ENCODE peak calls at places on chromosomes 16 and 17, in five cellular contexts. One of them, this sample, is unnamed. For H3K27me3 and H3K4me1, the result is how much of the 10 kb centered on the place peaks cover.

GRCh38 chr16:81711609-81712329 is 67.3 kb upstream of the PLCG2 start:
- DNase-seq in adrenal gland: peak
- DNase-seq in esophagus muscularis mucosa: no peak
- DNase-seq in left ventricle myocardium inferior: peak
- DNase-seq in gastrocnemius medialis: no peak
- DNase-seq in this sample: peak

GRCh38 chr16:50190292-50190691 is 37.2 kb downstream of the TENT4B start:
- DNase-seq in adrenal gland: no peak
- DNase-seq in left ventricle myocardium inferior: no peak
- DNase-seq in gastrocnemius medialis: no peak
- DNase-seq in esophagus muscularis mucosa: no peak
- DNase-seq in this sample: no peak

GRCh38 chr17:43627657-43628650 is 33.8 kb downstream of the MEOX1 start:
- DNase-seq in esophagus muscularis mucosa: no peak
- DNase-seq in left ventricle myocardium inferior: peak
- DNase-seq in gastrocnemius medialis: no peak
- DNase-seq in adrenal gland: no peak
- DNase-seq in this sample: no peak

GRCh38 chr17:4810696-4811289 is 3.8 kb downstream of the PLD2 start:
- DNase-seq in gastrocnemius medialis: no peak
- DNase-seq in esophagus muscularis mucosa: no peak
- DNase-seq in left ventricle myocardium inferior: peak
- DNase-seq in adrenal gland: no peak
- DNase-seq in this sample: no peak

GRCh38 chr17:67557052-67557845 is 160.5 kb upstream of the NOL11 start:
- DNase-seq in esophagus muscularis mucosa: no peak
- DNase-seq in gastrocnemius medialis: no peak
- DNase-seq in left ventricle myocardium inferior: no peak
- DNase-seq in adrenal gland: no peak
- DNase-seq in this sample: no peak

GRCh38 chr17:75064040-75064439 is 17.0 kb downstream of the KCTD2 start:
- DNase-seq in left ventricle myocardium inferior: no peak
- DNase-seq in adrenal gland: no peak
- DNase-seq in esophagus muscularis mucosa: no peak
- DNase-seq in gastrocnemius medialis: no peak
- DNase-seq in this sample: no peak

GRCh38 chr16:4471869-4472268 is 2.6 kb downstream of the NMRAL1 start:
- DNase-seq in esophagus muscularis mucosa: no peak
- DNase-seq in gastrocnemius medialis: no peak
- DNase-seq in adrenal gland: no peak
- DNase-seq in left ventricle myocardium inferior: no peak
- DNase-seq in this sample: no peak

GRCh38 chr17:82645516-82645915 is 2.7 kb downstream of the WDR45B start:
- DNase-seq in left ventricle myocardium inferior: no peak
- DNase-seq in esophagus muscularis mucosa: no peak
- DNase-seq in adrenal gland: no peak
- DNase-seq in gastrocnemius medialis: no peak
- DNase-seq in this sample: no peak

GRCh38 chr17:63442549-63443035 is 3.5 kb downstream of the CYB561 start:
- DNase-seq in left ventricle myocardium inferior: no peak
- DNase-seq in gastrocnemius medialis: no peak
- DNase-seq in esophagus muscularis mucosa: no peak
- DNase-seq in adrenal gland: no peak
- DNase-seq in this sample: no peak

GRCh38 chr16:1651055-1651454 is 27.0 kb upstream of the JPT2 start:
- DNase-seq in adrenal gland: no peak
- DNase-seq in gastrocnemius medialis: no peak
- DNase-seq in esophagus muscularis mucosa: no peak
- DNase-seq in left ventricle myocardium inferior: no peak
- DNase-seq in this sample: no peak

GRCh38 chr17:998111-998510 is 1.2 kb downstream of the TIMM22 start:
- DNase-seq in left ventricle myocardium inferior: no peak
- DNase-seq in adrenal gland: no peak
- DNase-seq in gastrocnemius medialis: no peak
- DNase-seq in esophagus muscularis mucosa: no peak
- DNase-seq in this sample: no peak

GRCh38 chr17:43006639-43007551 is at the start of gene IFI35:
- DNase-seq in adrenal gland: peak
- DNase-seq in gastrocnemius medialis: peak
- DNase-seq in left ventricle myocardium inferior: peak
- DNase-seq in esophagus muscularis mucosa: peak
- DNase-seq in this sample: peak

GRCh38 chr17:77049440-77049839 is 91.3 kb upstream of the SEC14L1 start:
- DNase-seq in gastrocnemius medialis: no peak
- DNase-seq in adrenal gland: no peak
- DNase-seq in left ventricle myocardium inferior: no peak
- DNase-seq in esophagus muscularis mucosa: no peak
- DNase-seq in this sample: no peak

GRCh38 chr17:74827800-74828199 is 31.9 kb downstream of the GRIN2C start:
- DNase-seq in left ventricle myocardium inferior: no peak
- DNase-seq in esophagus muscularis mucosa: no peak
- DNase-seq in adrenal gland: no peak
- DNase-seq in gastrocnemius medialis: no peak
- DNase-seq in this sample: no peak

GRCh38 chr17:82330322-82331239 is 3.0 kb downstream of the SECTM1 start:
- DNase-seq in adrenal gland: peak
- DNase-seq in left ventricle myocardium inferior: no peak
- DNase-seq in gastrocnemius medialis: no peak
- DNase-seq in esophagus muscularis mucosa: no peak
- DNase-seq in this sample: no peak

GRCh38 chr16:21689107-21689506 is 25.3 kb downstream of the OTOA start:
- DNase-seq in gastrocnemius medialis: no peak
- DNase-seq in adrenal gland: no peak
- DNase-seq in esophagus muscularis mucosa: no peak
- DNase-seq in left ventricle myocardium inferior: no peak
- DNase-seq in this sample: no peak

GRCh38 chr16:56600398-56600999 is 7.9 kb upstream of the MT2A start:
- DNase-seq in adrenal gland: peak
- DNase-seq in esophagus muscularis mucosa: no peak
- DNase-seq in gastrocnemius medialis: no peak
- DNase-seq in left ventricle myocardium inferior: no peak
- DNase-seq in this sample: no peak

GRCh38 chr16:89602273-89602951 is 11.0 kb upstream of the DPEP1 start:
- DNase-seq in adrenal gland: no peak
- DNase-seq in gastrocnemius medialis: no peak
- DNase-seq in left ventricle myocardium inferior: no peak
- DNase-seq in esophagus muscularis mucosa: no peak
- DNase-seq in this sample: peak

GRCh38 chr17:3004925-3005324 is 58.5 kb downstream of the OR1D5 start:
- DNase-seq in adrenal gland: no peak
- DNase-seq in esophagus muscularis mucosa: no peak
- DNase-seq in left ventricle myocardium inferior: no peak
- DNase-seq in gastrocnemius medialis: no peak
- DNase-seq in this sample: no peak

GRCh38 chr16:85403693-85404092 is 209.4 kb upstream of the GSE1 start:
- DNase-seq in left ventricle myocardium inferior: no peak
- DNase-seq in esophagus muscularis mucosa: no peak
- DNase-seq in adrenal gland: no peak
- DNase-seq in gastrocnemius medialis: no peak
- DNase-seq in this sample: no peak

GRCh38 chr17:1947229-1947742 is 77.8 kb downstream of the RTN4RL1 start:
- DNase-seq in gastrocnemius medialis: no peak
- DNase-seq in adrenal gland: no peak
- DNase-seq in esophagus muscularis mucosa: no peak
- DNase-seq in left ventricle myocardium inferior: peak
- DNase-seq in this sample: no peak

GRCh38 chr17:8176197-8176940 is at the start of gene TMEM107:
- DNase-seq in esophagus muscularis mucosa: peak
- DNase-seq in left ventricle myocardium inferior: peak
- DNase-seq in adrenal gland: peak
- DNase-seq in gastrocnemius medialis: peak
- DNase-seq in this sample: peak

GRCh38 chr17:16328997-16329396 is 24.3 kb downstream of the CENPV start:
- DNase-seq in gastrocnemius medialis: no peak
- DNase-seq in left ventricle myocardium inferior: no peak
- DNase-seq in adrenal gland: no peak
- DNase-seq in esophagus muscularis mucosa: no peak
- DNase-seq in this sample: no peak

GRCh38 chr17:74274703-74275340 is 788 bp downstream of the DNAI2 start:
- DNase-seq in adrenal gland: no peak
- DNase-seq in gastrocnemius medialis: no peak
- DNase-seq in left ventricle myocardium inferior: no peak
- DNase-seq in esophagus muscularis mucosa: no peak
- DNase-seq in this sample: no peak

GRCh38 chr17:80348551-80349436 is 66.2 kb upstream of the ENDOV start:
- DNase-seq in gastrocnemius medialis: no peak
- DNase-seq in left ventricle myocardium inferior: no peak
- DNase-seq in esophagus muscularis mucosa: no peak
- DNase-seq in adrenal gland: no peak
- DNase-seq in this sample: no peak

GRCh38 chr16:55437627-55438026 is 41.4 kb upstream of the MMP2 start:
- DNase-seq in adrenal gland: no peak
- DNase-seq in left ventricle myocardium inferior: no peak
- DNase-seq in esophagus muscularis mucosa: no peak
- DNase-seq in gastrocnemius medialis: no peak
- DNase-seq in this sample: no peak

GRCh38 chr17:51820252-51820651 is 338.3 kb downstream of the CA10 start:
- DNase-seq in esophagus muscularis mucosa: no peak
- DNase-seq in adrenal gland: no peak
- DNase-seq in gastrocnemius medialis: no peak
- DNase-seq in left ventricle myocardium inferior: no peak
- DNase-seq in this sample: no peak

GRCh38 chr16:4389051-4389955 is 17.7 kb downstream of the VASN start:
- DNase-seq in adrenal gland: no peak
- DNase-seq in esophagus muscularis mucosa: no peak
- DNase-seq in left ventricle myocardium inferior: peak
- DNase-seq in gastrocnemius medialis: no peak
- DNase-seq in this sample: no peak

GRCh38 chr16:19601083-19601976 is 45.8 kb downstream of the VPS35L start:
- DNase-seq in esophagus muscularis mucosa: no peak
- DNase-seq in gastrocnemius medialis: no peak
- DNase-seq in adrenal gland: no peak
- DNase-seq in left ventricle myocardium inferior: no peak
- DNase-seq in this sample: no peak

GRCh38 chr17:65442250-65442649 is 119.2 kb downstream of the AXIN2 start:
- DNase-seq in gastrocnemius medialis: no peak
- DNase-seq in adrenal gland: no peak
- DNase-seq in esophagus muscularis mucosa: no peak
- DNase-seq in left ventricle myocardium inferior: no peak
- DNase-seq in this sample: no peak

GRCh38 chr16:67226804-67227566 is at the start of gene TMEM208:
- DNase-seq in esophagus muscularis mucosa: peak
- DNase-seq in gastrocnemius medialis: peak
- DNase-seq in left ventricle myocardium inferior: peak
- DNase-seq in adrenal gland: peak
- DNase-seq in this sample: peak
- TF ChIP-seq CTCF in esophagus muscularis mucosa: peak
- TF ChIP-seq CTCF in gastrocnemius medialis: no peak
- TF ChIP-seq CTCF in left ventricle myocardium inferior: peak
- TF ChIP-seq CTCF in adrenal gland: no peak
- TF ChIP-seq CTCF in this sample: no peak

DNA sequence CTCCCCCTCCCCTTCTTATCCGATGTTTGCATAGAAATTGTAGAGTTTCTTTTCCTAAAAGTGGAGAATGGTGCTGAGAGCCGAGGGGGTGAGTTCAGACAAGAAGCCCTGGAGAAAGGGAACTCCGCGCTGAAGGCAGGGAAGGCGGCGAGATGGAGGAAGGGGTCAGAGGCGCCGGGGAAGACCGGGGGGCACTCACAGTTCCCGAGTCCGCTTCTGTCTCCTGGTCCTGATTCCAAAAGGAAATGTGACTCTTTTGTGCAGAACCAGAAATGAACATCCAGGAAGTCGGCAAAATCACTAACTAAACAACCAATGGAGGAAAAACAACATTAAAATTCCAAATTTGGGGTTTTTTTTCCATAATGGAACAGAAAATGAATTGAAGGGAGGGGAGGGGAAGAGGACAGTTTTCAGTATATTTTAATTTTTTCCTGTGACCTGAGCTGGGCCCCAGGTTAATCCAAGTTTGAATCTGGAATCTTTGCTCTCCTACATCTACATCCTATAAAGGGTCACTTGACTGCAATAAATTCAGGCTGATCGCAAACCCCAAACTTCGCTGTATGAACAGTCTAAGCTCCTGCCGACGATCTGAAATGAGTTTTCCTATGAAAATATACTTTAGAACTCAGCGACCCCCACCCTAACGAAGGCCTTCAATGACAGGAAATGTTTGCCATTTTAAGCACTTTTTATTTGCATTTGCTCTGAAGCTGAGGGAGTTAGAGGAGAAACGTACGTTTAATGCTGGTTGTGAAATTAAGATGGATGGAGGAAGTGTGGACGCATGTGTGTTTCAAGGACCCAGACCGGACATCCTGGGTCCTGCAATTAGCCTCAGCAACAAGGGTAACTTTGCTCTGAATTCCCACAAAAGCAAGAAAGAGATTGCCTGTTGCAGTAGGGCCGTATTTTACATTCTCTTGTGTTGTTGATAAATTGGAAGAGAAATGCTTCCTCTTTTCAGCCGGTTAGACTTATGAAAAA is 252.2 kb downstream of the C16orf95 start:
- DNase-seq in gastrocnemius medialis: no peak
- DNase-seq in left ventricle myocardium inferior: no peak
- DNase-seq in esophagus muscularis mucosa: no peak
- DNase-seq in adrenal gland: no peak
- DNase-seq in this sample: no peak
- H3K27me3 ChIP-seq in gastrocnemius medialis: under half
- H3K27me3 ChIP-seq in left ventricle myocardium inferior: half or more
- H3K27me3 ChIP-seq in esophagus muscularis mucosa: half or more
- H3K27me3 ChIP-seq in adrenal gland: under half
- H3K27me3 ChIP-seq in this sample: under half

DNA sequence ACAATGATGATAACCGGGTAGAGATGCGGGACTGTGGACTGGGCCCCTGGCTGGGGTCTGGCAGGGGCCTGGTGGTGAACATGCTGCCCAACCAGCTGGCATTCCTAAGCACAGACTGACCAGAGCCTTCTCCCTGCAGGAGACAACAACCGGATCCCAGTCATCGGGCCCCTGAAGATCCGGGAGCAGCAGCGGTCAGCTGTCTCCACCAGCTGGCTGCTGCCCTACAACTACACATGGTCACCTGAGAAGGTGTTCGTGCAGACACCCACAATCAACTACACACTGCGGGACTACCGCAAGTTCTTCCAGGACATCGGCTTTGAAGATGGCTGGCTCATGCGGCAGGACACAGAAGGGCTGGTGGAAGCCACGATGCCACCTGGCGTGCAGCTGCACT is 5.3 kb upstream of the SLC7A6 start:
- DNase-seq in gastrocnemius medialis: peak
- DNase-seq in esophagus muscularis mucosa: no peak
- DNase-seq in adrenal gland: no peak
- DNase-seq in left ventricle myocardium inferior: no peak
- DNase-seq in this sample: no peak
- H3K4me1 ChIP-seq in gastrocnemius medialis: half or more
- H3K4me1 ChIP-seq in esophagus muscularis mucosa: under half
- H3K4me1 ChIP-seq in adrenal gland: under half
- H3K4me1 ChIP-seq in left ventricle myocardium inferior: half or more
- H3K4me1 ChIP-seq in this sample: under half

GRCh38 chr17:19507673-19508326 is 25.9 kb upstream of the SLC47A1 start:
- DNase-seq in esophagus muscularis mucosa: peak
- DNase-seq in gastrocnemius medialis: peak
- DNase-seq in adrenal gland: peak
- DNase-seq in left ventricle myocardium inferior: peak
- DNase-seq in this sample: peak
- TF ChIP-seq CTCF in esophagus muscularis mucosa: no peak
- TF ChIP-seq CTCF in gastrocnemius medialis: no peak
- TF ChIP-seq CTCF in adrenal gland: no peak
- TF ChIP-seq CTCF in left ventricle myocardium inferior: no peak
- TF ChIP-seq CTCF in this sample: no peak

GRCh38 chr17:40678902-40679522 is 14.0 kb upstream of the KRT222 start:
- DNase-seq in gastrocnemius medialis: no peak
- DNase-seq in esophagus muscularis mucosa: no peak
- DNase-seq in left ventricle myocardium inferior: no peak
- DNase-seq in adrenal gland: no peak
- DNase-seq in this sample: no peak
- H3K27me3 ChIP-seq in gastrocnemius medialis: under half
- H3K27me3 ChIP-seq in esophagus muscularis mucosa: under half
- H3K27me3 ChIP-seq in left ventricle myocardium inferior: half or more
- H3K27me3 ChIP-seq in adrenal gland: under half
- H3K27me3 ChIP-seq in this sample: under half